ENCODE peak calls at places on chromosomes 11 and 22, in six cellular contexts. One of them, this sample, is unnamed.

GRCh38 chr22:39089928-39090327 is 7.1 kb upstream of the APOBEC3H start:
- DNase-seq in AG04449: no peak
- DNase-seq in stimulated activated CD4-positive, alpha-beta T cell treated with anti-CD3 and anti-CD28 coated beads, Interleukin-2, amount 100 ng/mL, for 48 hours: no peak
- DNase-seq in non-pigmented ciliary epithelial cell: no peak
- DNase-seq in CD8-positive, alpha-beta T cell: no peak
- DNase-seq in NCI-H146: no peak
- DNase-seq in this sample: no peak

GRCh38 chr11:46490576-46491100 is 99.1 kb upstream of the CHRM4 start:
- DNase-seq in stimulated activated CD4-positive, alpha-beta T cell treated with anti-CD3 and anti-CD28 coated beads, Interleukin-2, amount 100 ng/mL, for 48 hours: no peak
- DNase-seq in CD8-positive, alpha-beta T cell: no peak
- DNase-seq in AG04449: no peak
- DNase-seq in NCI-H146: no peak
- DNase-seq in non-pigmented ciliary epithelial cell: peak
- DNase-seq in this sample: no peak

GRCh38 chr11:20448838-20449237 is 61.3 kb downstream of the PRMT3 start:
- DNase-seq in CD8-positive, alpha-beta T cell: no peak
- DNase-seq in AG04449: no peak
- DNase-seq in non-pigmented ciliary epithelial cell: no peak
- DNase-seq in stimulated activated CD4-positive, alpha-beta T cell treated with anti-CD3 and anti-CD28 coated beads, Interleukin-2, amount 100 ng/mL, for 48 hours: no peak
- DNase-seq in NCI-H146: no peak
- DNase-seq in this sample: no peak

GRCh38 chr11:69852051-69852450 is 32.8 kb upstream of the FGF3 start:
- DNase-seq in NCI-H146: no peak
- DNase-seq in CD8-positive, alpha-beta T cell: no peak
- DNase-seq in AG04449: no peak
- DNase-seq in stimulated activated CD4-positive, alpha-beta T cell treated with anti-CD3 and anti-CD28 coated beads, Interleukin-2, amount 100 ng/mL, for 48 hours: no peak
- DNase-seq in non-pigmented ciliary epithelial cell: no peak
- DNase-seq in this sample: no peak

GRCh38 chr22:45211848-45212247 is 28.8 kb downstream of the KIAA0930 start:
- DNase-seq in AG04449: no peak
- DNase-seq in NCI-H146: no peak
- DNase-seq in CD8-positive, alpha-beta T cell: no peak
- DNase-seq in non-pigmented ciliary epithelial cell: no peak
- DNase-seq in stimulated activated CD4-positive, alpha-beta T cell treated with anti-CD3 and anti-CD28 coated beads, Interleukin-2, amount 100 ng/mL, for 48 hours: no peak
- DNase-seq in this sample: no peak

GRCh38 chr11:25900814-25901213 is 431.1 kb upstream of the ANO3 start:
- DNase-seq in AG04449: no peak
- DNase-seq in CD8-positive, alpha-beta T cell: no peak
- DNase-seq in NCI-H146: no peak
- DNase-seq in stimulated activated CD4-positive, alpha-beta T cell treated with anti-CD3 and anti-CD28 coated beads, Interleukin-2, amount 100 ng/mL, for 48 hours: no peak
- DNase-seq in non-pigmented ciliary epithelial cell: no peak
- DNase-seq in this sample: no peak

GRCh38 chr22:30869996-30870395 is 98.6 kb downstream of the MORC2 start:
- DNase-seq in CD8-positive, alpha-beta T cell: no peak
- DNase-seq in stimulated activated CD4-positive, alpha-beta T cell treated with anti-CD3 and anti-CD28 coated beads, Interleukin-2, amount 100 ng/mL, for 48 hours: no peak
- DNase-seq in AG04449: no peak
- DNase-seq in non-pigmented ciliary epithelial cell: no peak
- DNase-seq in NCI-H146: no peak
- DNase-seq in this sample: no peak

GRCh38 chr11:61895046-61895717 is 3.8 kb upstream of the FADS3 start:
- DNase-seq in stimulated activated CD4-positive, alpha-beta T cell treated with anti-CD3 and anti-CD28 coated beads, Interleukin-2, amount 100 ng/mL, for 48 hours: no peak
- DNase-seq in non-pigmented ciliary epithelial cell: no peak
- DNase-seq in NCI-H146: no peak
- DNase-seq in AG04449: no peak
- DNase-seq in CD8-positive, alpha-beta T cell: no peak
- DNase-seq in this sample: no peak

GRCh38 chr22:20751185-20751851 is 22.6 kb upstream of the SERPIND1 start:
- DNase-seq in AG04449: no peak
- DNase-seq in non-pigmented ciliary epithelial cell: no peak
- DNase-seq in stimulated activated CD4-positive, alpha-beta T cell treated with anti-CD3 and anti-CD28 coated beads, Interleukin-2, amount 100 ng/mL, for 48 hours: no peak
- DNase-seq in CD8-positive, alpha-beta T cell: no peak
- DNase-seq in NCI-H146: no peak
- DNase-seq in this sample: no peak

GRCh38 chr11:119791047-119791446 is 62.0 kb upstream of the NECTIN1 start:
- DNase-seq in CD8-positive, alpha-beta T cell: no peak
- DNase-seq in stimulated activated CD4-positive, alpha-beta T cell treated with anti-CD3 and anti-CD28 coated beads, Interleukin-2, amount 100 ng/mL, for 48 hours: no peak
- DNase-seq in non-pigmented ciliary epithelial cell: no peak
- DNase-seq in NCI-H146: no peak
- DNase-seq in AG04449: no peak
- DNase-seq in this sample: no peak

GRCh38 chr22:32261306-32261705 is 6.2 kb upstream of the SLC5A4 start:
- DNase-seq in stimulated activated CD4-positive, alpha-beta T cell treated with anti-CD3 and anti-CD28 coated beads, Interleukin-2, amount 100 ng/mL, for 48 hours: no peak
- DNase-seq in non-pigmented ciliary epithelial cell: no peak
- DNase-seq in CD8-positive, alpha-beta T cell: no peak
- DNase-seq in AG04449: no peak
- DNase-seq in NCI-H146: no peak
- DNase-seq in this sample: no peak

GRCh38 chr11:75191330-75191717 is 40.4 kb downstream of the SLCO2B1 start:
- DNase-seq in AG04449: no peak
- DNase-seq in NCI-H146: no peak
- DNase-seq in non-pigmented ciliary epithelial cell: no peak
- DNase-seq in stimulated activated CD4-positive, alpha-beta T cell treated with anti-CD3 and anti-CD28 coated beads, Interleukin-2, amount 100 ng/mL, for 48 hours: no peak
- DNase-seq in CD8-positive, alpha-beta T cell: no peak
- DNase-seq in this sample: no peak

GRCh38 chr22:46976598-46976997 is 214.1 kb downstream of the TBC1D22A start:
- DNase-seq in AG04449: no peak
- DNase-seq in CD8-positive, alpha-beta T cell: no peak
- DNase-seq in non-pigmented ciliary epithelial cell: no peak
- DNase-seq in stimulated activated CD4-positive, alpha-beta T cell treated with anti-CD3 and anti-CD28 coated beads, Interleukin-2, amount 100 ng/mL, for 48 hours: no peak
- DNase-seq in NCI-H146: no peak
- DNase-seq in this sample: no peak

GRCh38 chr11:11620251-11620965 is 1.4 kb downstream of the GALNT18 start:
- DNase-seq in NCI-H146: peak
- DNase-seq in AG04449: no peak
- DNase-seq in CD8-positive, alpha-beta T cell: no peak
- DNase-seq in stimulated activated CD4-positive, alpha-beta T cell treated with anti-CD3 and anti-CD28 coated beads, Interleukin-2, amount 100 ng/mL, for 48 hours: peak
- DNase-seq in non-pigmented ciliary epithelial cell: no peak
- DNase-seq in this sample: no peak

GRCh38 chr11:115051938-115052590 is 373.7 kb downstream of the NXPE2 start:
- DNase-seq in non-pigmented ciliary epithelial cell: no peak
- DNase-seq in stimulated activated CD4-positive, alpha-beta T cell treated with anti-CD3 and anti-CD28 coated beads, Interleukin-2, amount 100 ng/mL, for 48 hours: no peak
- DNase-seq in AG04449: no peak
- DNase-seq in NCI-H146: no peak
- DNase-seq in CD8-positive, alpha-beta T cell: no peak
- DNase-seq in this sample: no peak

This sample was measured in SK-N-MC.